ENCODE peak calls at places on chromosomes 16 and 17, in five cellular contexts. C is A549, L is lower leg skin, D is mucosa of descending colon, M is pancreas. B is an unnamed sample.

GRCh38 chr17:75909051-75909811 is 4.5 kb upstream of the MRPL38 start:
- DNase-seq in C (no peak), D (no peak), M (no peak), L (no peak), B (no peak)

GRCh38 chr16:83705856-83706255 is 101.9 kb upstream of the HSBP1 start:
- DNase-seq in C (no peak), M (no peak), L (no peak), D (no peak), B (no peak)

GRCh38 chr16:84475643-84476240 is 28.7 kb downstream of the MEAK7 start:
- DNase-seq in D (no peak), M (no peak), C (no peak), L (no peak), B (peak)

GRCh38 chr17:80125656-80126448 is 21.1 kb downstream of the EIF4A3 start:
- DNase-seq in L (no peak), D (no peak), M (no peak), C (no peak), B (no peak)

GRCh38 chr17:63356275-63356905 is 89.7 kb downstream of the CYB561 start:
- DNase-seq in D (no peak), L (no peak), C (no peak), M (no peak), B (no peak)

GRCh38 chr16:80300876-80301275 is 239.9 kb upstream of the DYNLRB2 start:
- DNase-seq in L (no peak), C (no peak), M (no peak), D (no peak), B (no peak)

GRCh38 chr17:28714281-28714680 is 2.6 kb upstream of the PROCA1 start:
- DNase-seq in M (no peak), L (no peak), D (peak), C (no peak), B (no peak)

GRCh38 chr16:8943001-8943763 is 20.5 kb downstream of the USP7 start:
- DNase-seq in C (no peak), L (no peak), M (no peak), D (no peak), B (no peak)

GRCh38 chr17:32491371-32492280 is 4.8 kb downstream of the CDK5R1 start:
- DNase-seq in M (no peak), D (peak), C (no peak), L (no peak), B (no peak)

GRCh38 chr16:83027973-83028372 is 401.2 kb downstream of the CDH13 start:
- DNase-seq in D (no peak), C (no peak), L (no peak), M (no peak), B (no peak)

GRCh38 chr17:42407289-42407836 is 15.7 kb downstream of the CAVIN1 start:
- DNase-seq in D (peak), M (peak), C (peak), L (peak), B (no peak)

GRCh38 chr17:34537445-34537844 is 41.9 kb upstream of the TMEM132E start:
- DNase-seq in M (no peak), L (no peak), C (no peak), D (no peak), B (no peak)

GRCh38 chr17:80501739-80502577 is 25.6 kb upstream of the NPTX1 start:
- DNase-seq in D (no peak), M (no peak), L (no peak), C (peak), B (no peak)

GRCh38 chr16:87740909-87741424 is 24.8 kb downstream of the KLHDC4 start:
- DNase-seq in D (no peak), M (no peak), C (no peak), L (no peak), B (no peak)

GRCh38 chr17:64441772-64442549 is 7.0 kb upstream of the MILR1 start:
- DNase-seq in M (no peak), C (no peak), L (peak), D (no peak), B (no peak)

GRCh38 chr17:7440113-7440822 is 956 bp downstream of the FGF11 start:
- DNase-seq in M (peak), L (no peak), C (peak), D (peak), B (no peak)

GRCh38 chr17:78735832-78736525 is 46.1 kb downstream of the CYTH1 start:
- DNase-seq in M (no peak), L (no peak), C (no peak), D (no peak), B (no peak)

GRCh38 chr16:3144331-3144881 is 9.6 kb downstream of the ZNF213 start:
- DNase-seq in M (no peak), C (no peak), D (peak), L (no peak), B (no peak)

GRCh38 chr16:73014768-73015167 is 33.2 kb downstream of the ZFHX3 start:
- DNase-seq in C (no peak), M (no peak), D (no peak), L (no peak), B (no peak)

GRCh38 chr16:11857161-11857560 is 5.8 kb upstream of the RSL1D1 start:
- DNase-seq in D (no peak), L (no peak), C (no peak), M (no peak), B (no peak)

GRCh38 chr16:11613381-11614303 is 26.9 kb upstream of the LITAF start:
- DNase-seq in L (peak), C (no peak), D (peak), M (no peak), B (no peak)

GRCh38 chr17:41653421-41654133 is 29.2 kb upstream of the KRT17 start:
- DNase-seq in C (no peak), M (no peak), D (no peak), L (no peak), B (no peak)

GRCh38 chr16:11672206-11673090 is 4.2 kb downstream of the SNN start:
- DNase-seq in C (no peak), M (no peak), D (peak), L (no peak), B (no peak)

GRCh38 chr16:10080031-10080772 is 102.0 kb downstream of the GRIN2A start:
- DNase-seq in D (no peak), L (no peak), M (peak), C (no peak), B (no peak)

GRCh38 chr17:56752263-56752662 is 81.5 kb downstream of the C17orf67 start:
- DNase-seq in M (no peak), D (no peak), C (no peak), L (no peak), B (no peak)

GRCh38 chr17:44121206-44121605 is 2.2 kb downstream of the HDAC5 start:
- DNase-seq in M (no peak), L (no peak), C (no peak), D (no peak), B (no peak)

GRCh38 chr17:28807925-28808641 is 34.5 kb downstream of the FAM222B start:
- DNase-seq in D (no peak), M (peak), C (peak), L (peak), B (no peak)

GRCh38 chr16:48535369-48535787 is 74.6 kb downstream of the N4BP1 start:
- DNase-seq in L (no peak), M (no peak), C (no peak), D (no peak), B (no peak)

GRCh38 chr16:73126453-73126853 is 78.5 kb upstream of the ZFHX3 start:
- DNase-seq in D (no peak), M (peak), C (no peak), L (peak), B (no peak)

GRCh38 chr16:24645739-24646645 is 83.5 kb upstream of the TNRC6A start:
- DNase-seq in L (peak), M (peak), D (no peak), C (peak), B (no peak)

GRCh38 chr16:88599825-88600538 is 29.8 kb downstream of the ZC3H18 start:
- DNase-seq in M (no peak), D (no peak), L (no peak), C (no peak), B (no peak)

GRCh38 chr16:49901711-49902110 is 45.8 kb upstream of the ZNF423 start:
- DNase-seq in D (no peak), L (no peak), M (no peak), C (no peak), B (no peak)

GRCh38 chr17:80789356-80789902 is 202.2 kb upstream of the CHMP6 start:
- DNase-seq in L (peak), D (no peak), C (peak), M (no peak), B (no peak)

GRCh38 chr16:27408012-27408601 is 6.1 kb downstream of the IL21R start:
- DNase-seq in D (no peak), C (no peak), L (no peak), M (no peak), B (no peak)

GRCh38 chr16:1816396-1817275 is 10.0 kb downstream of the HAGH start:
- DNase-seq in D (no peak), M (no peak), L (no peak), C (no peak), B (no peak)

GRCh38 chr16:54933281-54934150 is 2.9 kb downstream of the IRX5 start:
- DNase-seq in L (no peak), M (no peak), C (no peak), D (no peak), B (no peak)

GRCh38 chr17:4840893-4841242 is 7.7 kb downstream of the MINK1 start:
- DNase-seq in D (no peak), C (no peak), L (no peak), M (no peak), B (no peak)

GRCh38 chr16:55239723-55240122 is 84.3 kb upstream of the IRX6 start:
- DNase-seq in M (no peak), L (no peak), D (no peak), C (no peak), B (no peak)

GRCh38 chr17:58006924-58007780 is at the start of gene SRSF1:
- DNase-seq in D (peak), M (peak), C (peak), L (peak), B (peak)
- TF ChIP-seq CTCF in D (no peak), M (no peak), C (no peak), L (peak), B (no peak)

DNA sequence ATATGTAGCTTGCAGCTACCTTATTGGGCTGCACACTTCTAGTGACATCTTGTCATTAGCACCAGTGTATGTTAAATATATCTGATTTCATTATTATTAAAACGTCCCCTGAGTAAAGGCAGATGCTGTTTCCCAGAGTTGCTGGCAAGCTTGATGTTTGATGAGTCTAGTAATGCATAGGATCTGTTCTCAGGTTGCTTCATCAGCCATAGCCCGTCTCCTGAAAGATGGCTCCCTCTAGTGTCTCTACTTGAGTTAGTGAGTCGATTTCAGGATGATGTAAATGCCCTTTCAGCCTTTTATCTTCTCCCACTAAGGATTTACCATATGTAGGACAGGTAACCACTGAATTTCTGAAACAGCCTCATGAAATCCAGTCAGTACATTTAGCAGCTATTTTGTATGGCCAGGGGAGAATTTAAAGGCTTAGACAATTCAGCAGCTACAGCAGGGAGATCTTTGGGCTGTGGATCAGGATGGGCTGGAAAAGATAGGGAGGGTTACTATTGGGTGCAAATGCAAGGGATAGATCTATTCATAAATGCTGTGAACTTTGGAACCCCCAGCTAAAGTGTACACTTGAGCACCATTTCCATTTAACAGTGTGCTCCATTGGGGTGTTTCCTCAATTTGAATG is 376.3 kb downstream of the CNTNAP4 start:
- DNase-seq in M (no peak), D (no peak), C (peak), L (no peak), B (no peak)
- TF ChIP-seq CTCF in M (peak), D (no peak), C (peak), L (no peak), B (peak)

GRCh38 chr17:38918129-38918913 is 7.1 kb upstream of the LASP1NB start:
- DNase-seq in M (peak), C (no peak), D (no peak), L (peak), B (no peak)
- TF ChIP-seq CTCF in M (no peak), C (peak), D (no peak), L (no peak), B (no peak)

GRCh38 chr17:82823004-82823403 is 16.8 kb downstream of the ZNF750 start:
- DNase-seq in C (peak), D (peak), L (no peak), M (no peak), B (no peak)
- TF ChIP-seq CTCF in C (peak), D (no peak), L (no peak), M (no peak), B (peak)

GRCh38 chr16:4911831-4912422 is 25.0 kb downstream of the PPL start:
- DNase-seq in C (no peak), L (no peak), M (no peak), D (no peak), B (no peak)
- TF ChIP-seq CTCF in C (no peak), L (no peak), M (no peak), D (no peak), B (no peak)

GRCh38 chr16:67200491-67200890 is 1.6 kb downstream of the ELMO3 start:
- DNase-seq in C (no peak), D (no peak), L (no peak), M (no peak), B (no peak)

GRCh38 chr16:67201411-67202345 is 2.7 kb downstream of the ELMO3 start:
- DNase-seq in D (no peak), C (no peak), M (no peak), L (no peak), B (no peak)

GRCh38 chr16:67198238-67198734 is 645 bp upstream of the ELMO3 start:
- DNase-seq in M (peak), C (peak), D (peak), L (no peak), B (no peak)

GRCh38 chr16:67199011-67199807 is at the start of gene ELMO3:
- DNase-seq in L (no peak), M (peak), C (no peak), D (peak), B (no peak)

DNA sequence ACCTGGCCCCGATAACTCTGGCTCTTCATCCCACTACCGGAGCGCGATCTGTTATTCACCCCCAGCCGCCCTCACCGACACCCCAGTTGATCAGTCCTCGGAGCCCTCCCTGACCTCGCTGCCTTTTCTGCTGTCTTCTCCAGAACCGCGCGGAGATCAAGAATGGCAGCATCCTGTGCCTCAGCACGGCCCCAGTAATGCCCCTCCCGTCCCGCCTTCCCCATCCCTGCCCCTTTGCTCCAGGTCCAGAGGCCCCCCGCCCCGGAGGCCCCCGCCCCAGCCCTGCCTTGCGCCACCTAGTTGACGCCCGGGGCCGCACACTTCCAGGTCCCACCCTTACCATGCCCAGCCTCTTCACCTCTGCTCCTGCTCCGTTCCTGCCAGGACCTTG is 872 bp downstream of the ELMO3 start:
- DNase-seq in M (no peak), C (no peak), L (no peak), D (no peak), B (no peak)
- TF ChIP-seq CTCF in M (no peak), C (no peak), L (no peak), D (no peak), B (peak)

DNA sequence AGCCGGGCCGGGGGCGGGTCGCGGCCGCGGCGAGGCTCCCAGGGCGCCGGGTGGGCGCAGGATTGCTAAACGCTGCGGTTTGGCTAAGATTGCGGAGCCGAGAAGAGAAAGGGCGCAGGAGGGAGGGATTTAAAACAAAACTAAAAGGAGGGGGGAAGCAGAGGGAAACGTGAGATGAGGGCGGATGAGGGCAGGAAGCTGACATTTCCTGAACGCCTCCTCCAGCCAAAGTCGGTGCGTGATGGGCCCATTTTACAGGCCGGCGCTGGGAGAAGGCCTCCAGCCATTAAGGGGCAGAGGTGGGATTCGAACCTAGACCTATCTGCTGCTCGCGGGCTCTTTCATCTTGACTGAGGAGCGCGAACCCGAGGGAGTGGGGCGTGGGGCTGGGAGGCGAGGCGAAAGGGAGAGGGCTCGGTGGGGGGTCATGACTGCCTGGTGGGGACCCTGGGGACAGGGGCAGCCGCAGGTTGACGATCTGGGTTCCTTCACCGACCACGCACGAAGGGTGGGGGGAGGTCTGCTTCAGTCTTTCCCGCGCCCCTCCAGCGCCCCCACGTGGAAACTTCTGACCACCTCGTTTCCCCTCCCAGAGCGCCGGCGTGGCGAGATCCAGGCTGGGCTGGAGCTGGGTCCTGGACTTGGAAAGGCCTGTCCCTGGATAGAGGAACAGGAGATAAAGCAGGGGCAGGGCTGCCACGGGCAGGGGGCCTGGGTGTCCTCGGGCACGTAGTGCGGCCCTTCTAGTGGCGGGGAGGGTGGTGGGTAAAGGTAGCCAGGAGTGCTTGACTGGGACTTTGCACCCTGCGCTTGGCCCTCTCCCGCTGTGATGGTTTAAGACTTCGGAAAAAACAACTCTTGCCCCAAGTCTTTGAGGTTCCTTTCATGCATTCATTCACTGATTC is 3.8 kb upstream of the TAC4 start:
- DNase-seq in C (peak), M (peak), L (peak), D (peak), B (peak)
- TF ChIP-seq CTCF in C (peak), M (peak), L (no peak), D (no peak), B (peak)